ENCODE peak calls at places on chromosomes 1 and 21, in four cellular contexts. One of them, this sample, is unnamed.

GRCh38 chr1:6515771-6516170 is 24.3 kb upstream of the PLEKHG5 start:
- DNase-seq in amygdala: no peak
- DNase-seq in ascending aorta: no peak
- DNase-seq in stimulated activated CD4-positive, alpha-beta T cell treated with anti-CD3 and anti-CD28 coated beads, Interleukin-12 subunit alpha, Interleukin-12 subunit beta, amount 100 ng/mL, for 4 hours: no peak
- DNase-seq in this sample: no peak

GRCh38 chr1:161382214-161383019 is 14.7 kb upstream of the CFAP126 start:
- DNase-seq in amygdala: no peak
- DNase-seq in ascending aorta: no peak
- DNase-seq in stimulated activated CD4-positive, alpha-beta T cell treated with anti-CD3 and anti-CD28 coated beads, Interleukin-12 subunit alpha, Interleukin-12 subunit beta, amount 100 ng/mL, for 4 hours: no peak
- DNase-seq in this sample: no peak

GRCh38 chr1:45304311-45305081 is 22.2 kb upstream of the HPDL start:
- DNase-seq in stimulated activated CD4-positive, alpha-beta T cell treated with anti-CD3 and anti-CD28 coated beads, Interleukin-12 subunit alpha, Interleukin-12 subunit beta, amount 100 ng/mL, for 4 hours: no peak
- DNase-seq in amygdala: no peak
- DNase-seq in ascending aorta: no peak
- DNase-seq in this sample: no peak

GRCh38 chr1:161879261-161879660 is 113.1 kb downstream of the ATF6 start:
- DNase-seq in ascending aorta: no peak
- DNase-seq in amygdala: no peak
- DNase-seq in stimulated activated CD4-positive, alpha-beta T cell treated with anti-CD3 and anti-CD28 coated beads, Interleukin-12 subunit alpha, Interleukin-12 subunit beta, amount 100 ng/mL, for 4 hours: no peak
- DNase-seq in this sample: no peak

GRCh38 chr1:156495401-156496140 is 5.0 kb downstream of the MEF2D start:
- DNase-seq in ascending aorta: no peak
- DNase-seq in stimulated activated CD4-positive, alpha-beta T cell treated with anti-CD3 and anti-CD28 coated beads, Interleukin-12 subunit alpha, Interleukin-12 subunit beta, amount 100 ng/mL, for 4 hours: no peak
- DNase-seq in amygdala: no peak
- DNase-seq in this sample: no peak

GRCh38 chr1:9119745-9120144 is 9.2 kb downstream of the GPR157 start:
- DNase-seq in ascending aorta: no peak
- DNase-seq in amygdala: no peak
- DNase-seq in stimulated activated CD4-positive, alpha-beta T cell treated with anti-CD3 and anti-CD28 coated beads, Interleukin-12 subunit alpha, Interleukin-12 subunit beta, amount 100 ng/mL, for 4 hours: no peak
- DNase-seq in this sample: no peak

GRCh38 chr1:228650946-228651345 is 84.3 kb upstream of the RHOU start:
- DNase-seq in stimulated activated CD4-positive, alpha-beta T cell treated with anti-CD3 and anti-CD28 coated beads, Interleukin-12 subunit alpha, Interleukin-12 subunit beta, amount 100 ng/mL, for 4 hours: no peak
- DNase-seq in ascending aorta: no peak
- DNase-seq in amygdala: no peak
- DNase-seq in this sample: no peak

GRCh38 chr1:21869620-21870121 is 57.6 kb downstream of the LDLRAD2 start:
- DNase-seq in stimulated activated CD4-positive, alpha-beta T cell treated with anti-CD3 and anti-CD28 coated beads, Interleukin-12 subunit alpha, Interleukin-12 subunit beta, amount 100 ng/mL, for 4 hours: no peak
- DNase-seq in ascending aorta: peak
- DNase-seq in amygdala: peak
- DNase-seq in this sample: peak

GRCh38 chr1:40638097-40639036 is 27.1 kb downstream of the RIMS3 start:
- DNase-seq in amygdala: no peak
- DNase-seq in ascending aorta: no peak
- DNase-seq in stimulated activated CD4-positive, alpha-beta T cell treated with anti-CD3 and anti-CD28 coated beads, Interleukin-12 subunit alpha, Interleukin-12 subunit beta, amount 100 ng/mL, for 4 hours: no peak
- DNase-seq in this sample: no peak

GRCh38 chr1:203702130-203702577 is 62.8 kb upstream of the LAX1 start:
- DNase-seq in amygdala: no peak
- DNase-seq in ascending aorta: no peak
- DNase-seq in stimulated activated CD4-positive, alpha-beta T cell treated with anti-CD3 and anti-CD28 coated beads, Interleukin-12 subunit alpha, Interleukin-12 subunit beta, amount 100 ng/mL, for 4 hours: peak
- DNase-seq in this sample: peak

GRCh38 chr1:23864801-23865542 is 3.1 kb downstream of the FUCA1 start:
- DNase-seq in amygdala: no peak
- DNase-seq in stimulated activated CD4-positive, alpha-beta T cell treated with anti-CD3 and anti-CD28 coated beads, Interleukin-12 subunit alpha, Interleukin-12 subunit beta, amount 100 ng/mL, for 4 hours: no peak
- DNase-seq in ascending aorta: no peak
- DNase-seq in this sample: no peak

GRCh38 chr1:227521782-227522181 is 41.6 kb upstream of the ZNF678 start:
- DNase-seq in ascending aorta: no peak
- DNase-seq in stimulated activated CD4-positive, alpha-beta T cell treated with anti-CD3 and anti-CD28 coated beads, Interleukin-12 subunit alpha, Interleukin-12 subunit beta, amount 100 ng/mL, for 4 hours: no peak
- DNase-seq in amygdala: no peak
- DNase-seq in this sample: no peak

GRCh38 chr21:25934771-25935224 is 200.0 kb downstream of the GABPA start:
- DNase-seq in ascending aorta: peak
- DNase-seq in stimulated activated CD4-positive, alpha-beta T cell treated with anti-CD3 and anti-CD28 coated beads, Interleukin-12 subunit alpha, Interleukin-12 subunit beta, amount 100 ng/mL, for 4 hours: no peak
- DNase-seq in amygdala: no peak
- DNase-seq in this sample: no peak

GRCh38 chr1:222009105-222009730 is 267.3 kb upstream of the DUSP10 start:
- DNase-seq in ascending aorta: no peak
- DNase-seq in stimulated activated CD4-positive, alpha-beta T cell treated with anti-CD3 and anti-CD28 coated beads, Interleukin-12 subunit alpha, Interleukin-12 subunit beta, amount 100 ng/mL, for 4 hours: no peak
- DNase-seq in amygdala: no peak
- DNase-seq in this sample: no peak

GRCh38 chr1:220991959-220992704 is 112.9 kb downstream of the HLX start:
- DNase-seq in stimulated activated CD4-positive, alpha-beta T cell treated with anti-CD3 and anti-CD28 coated beads, Interleukin-12 subunit alpha, Interleukin-12 subunit beta, amount 100 ng/mL, for 4 hours: no peak
- DNase-seq in ascending aorta: no peak
- DNase-seq in amygdala: no peak
- DNase-seq in this sample: no peak

GRCh38 chr1:167798951-167799350 is 77.2 kb downstream of the MPZL1 start:
- DNase-seq in stimulated activated CD4-positive, alpha-beta T cell treated with anti-CD3 and anti-CD28 coated beads, Interleukin-12 subunit alpha, Interleukin-12 subunit beta, amount 100 ng/mL, for 4 hours: no peak
- DNase-seq in ascending aorta: no peak
- DNase-seq in amygdala: no peak
- DNase-seq in this sample: no peak

This sample was measured in occipital lobe.